ENCODE peak calls at places on chromosomes 2 and 18, in nine cellular contexts. One of them, this sample, is unnamed.

GRCh38 chr2:37412201-37412600 is 67.8 kb downstream of the QPCT start:
- DNase-seq in mesothelial cell of epicardium: no peak
- DNase-seq in heart right ventricle: no peak
- DNase-seq in RWPE1: no peak
- DNase-seq in GM12864: no peak
- DNase-seq in astrocyte of the spinal cord: no peak
- DNase-seq in cardiac muscle cell: no peak
- DNase-seq in omental fat pad: no peak
- DNase-seq in lower lobe of right lung: no peak
- DNase-seq in this sample: no peak

GRCh38 chr18:11883153-11883552 is 25.0 kb downstream of the MPPE1 start:
- DNase-seq in astrocyte of the spinal cord: no peak
- DNase-seq in heart right ventricle: no peak
- DNase-seq in GM12864: peak
- DNase-seq in mesothelial cell of epicardium: no peak
- DNase-seq in RWPE1: no peak
- DNase-seq in lower lobe of right lung: no peak
- DNase-seq in cardiac muscle cell: no peak
- DNase-seq in omental fat pad: no peak
- DNase-seq in this sample: no peak

GRCh38 chr2:101961287-101962242 is 30.2 kb upstream of the IL1R2 start:
- DNase-seq in cardiac muscle cell: peak
- DNase-seq in lower lobe of right lung: peak
- DNase-seq in omental fat pad: peak
- DNase-seq in mesothelial cell of epicardium: no peak
- DNase-seq in RWPE1: no peak
- DNase-seq in astrocyte of the spinal cord: peak
- DNase-seq in GM12864: no peak
- DNase-seq in heart right ventricle: peak
- DNase-seq in this sample: peak

GRCh38 chr2:211085056-211085680 is 528.8 kb downstream of the CPS1 start:
- DNase-seq in omental fat pad: no peak
- DNase-seq in cardiac muscle cell: peak
- DNase-seq in lower lobe of right lung: no peak
- DNase-seq in astrocyte of the spinal cord: peak
- DNase-seq in RWPE1: peak
- DNase-seq in GM12864: no peak
- DNase-seq in mesothelial cell of epicardium: no peak
- DNase-seq in heart right ventricle: no peak
- DNase-seq in this sample: peak

GRCh38 chr18:57107141-57107832 is 39.6 kb upstream of the BOD1L2 start:
- DNase-seq in mesothelial cell of epicardium: no peak
- DNase-seq in RWPE1: peak
- DNase-seq in GM12864: no peak
- DNase-seq in astrocyte of the spinal cord: peak
- DNase-seq in omental fat pad: no peak
- DNase-seq in lower lobe of right lung: no peak
- DNase-seq in heart right ventricle: peak
- DNase-seq in cardiac muscle cell: peak
- DNase-seq in this sample: peak

GRCh38 chr2:112836695-112837117 is at the start of gene IL1B:
- DNase-seq in heart right ventricle: no peak
- DNase-seq in omental fat pad: no peak
- DNase-seq in GM12864: no peak
- DNase-seq in RWPE1: peak
- DNase-seq in lower lobe of right lung: no peak
- DNase-seq in astrocyte of the spinal cord: peak
- DNase-seq in mesothelial cell of epicardium: no peak
- DNase-seq in cardiac muscle cell: peak
- DNase-seq in this sample: peak

GRCh38 chr2:111121028-111121872 is 536 bp downstream of the BCL2L11 start:
- DNase-seq in GM12864: no peak
- DNase-seq in astrocyte of the spinal cord: peak
- DNase-seq in lower lobe of right lung: peak
- DNase-seq in RWPE1: peak
- DNase-seq in heart right ventricle: peak
- DNase-seq in cardiac muscle cell: no peak
- DNase-seq in omental fat pad: no peak
- DNase-seq in mesothelial cell of epicardium: peak
- DNase-seq in this sample: peak

GRCh38 chr2:102185347-102185746 is 1.5 kb upstream of the IL1RL2 start:
- DNase-seq in RWPE1: no peak
- DNase-seq in heart right ventricle: peak
- DNase-seq in GM12864: no peak
- DNase-seq in cardiac muscle cell: peak
- DNase-seq in mesothelial cell of epicardium: no peak
- DNase-seq in omental fat pad: no peak
- DNase-seq in astrocyte of the spinal cord: no peak
- DNase-seq in lower lobe of right lung: no peak
- DNase-seq in this sample: peak

GRCh38 chr2:80302465-80303005 is 2.0 kb downstream of the LRRTM1 start:
- DNase-seq in astrocyte of the spinal cord: no peak
- DNase-seq in mesothelial cell of epicardium: no peak
- DNase-seq in omental fat pad: no peak
- DNase-seq in GM12864: no peak
- DNase-seq in heart right ventricle: no peak
- DNase-seq in lower lobe of right lung: no peak
- DNase-seq in RWPE1: no peak
- DNase-seq in cardiac muscle cell: no peak
- DNase-seq in this sample: no peak

GRCh38 chr2:173972165-173972564 is 7.0 kb upstream of the SP3 start:
- DNase-seq in astrocyte of the spinal cord: no peak
- DNase-seq in cardiac muscle cell: no peak
- DNase-seq in RWPE1: no peak
- DNase-seq in mesothelial cell of epicardium: no peak
- DNase-seq in heart right ventricle: no peak
- DNase-seq in omental fat pad: no peak
- DNase-seq in lower lobe of right lung: no peak
- DNase-seq in GM12864: no peak
- DNase-seq in this sample: no peak

GRCh38 chr2:160910681-160911080 is 249.5 kb upstream of the TANK start:
- DNase-seq in mesothelial cell of epicardium: no peak
- DNase-seq in RWPE1: no peak
- DNase-seq in lower lobe of right lung: no peak
- DNase-seq in astrocyte of the spinal cord: peak
- DNase-seq in omental fat pad: no peak
- DNase-seq in cardiac muscle cell: peak
- DNase-seq in heart right ventricle: peak
- DNase-seq in GM12864: no peak
- DNase-seq in this sample: peak

GRCh38 chr2:214604861-214605260 is 194.0 kb downstream of the VWC2L start:
- DNase-seq in RWPE1: no peak
- DNase-seq in heart right ventricle: no peak
- DNase-seq in astrocyte of the spinal cord: peak
- DNase-seq in cardiac muscle cell: no peak
- DNase-seq in mesothelial cell of epicardium: no peak
- DNase-seq in omental fat pad: no peak
- DNase-seq in GM12864: no peak
- DNase-seq in lower lobe of right lung: no peak
- DNase-seq in this sample: no peak

GRCh38 chr18:24552218-24552617 is 91.8 kb downstream of the HRH4 start:
- DNase-seq in heart right ventricle: no peak
- DNase-seq in GM12864: no peak
- DNase-seq in lower lobe of right lung: no peak
- DNase-seq in omental fat pad: no peak
- DNase-seq in astrocyte of the spinal cord: no peak
- DNase-seq in RWPE1: no peak
- DNase-seq in cardiac muscle cell: no peak
- DNase-seq in mesothelial cell of epicardium: no peak
- DNase-seq in this sample: no peak

GRCh38 chr2:205700331-205701132 is 18.2 kb downstream of the NRP2 start:
- DNase-seq in lower lobe of right lung: peak
- DNase-seq in GM12864: no peak
- DNase-seq in astrocyte of the spinal cord: peak
- DNase-seq in cardiac muscle cell: peak
- DNase-seq in heart right ventricle: no peak
- DNase-seq in omental fat pad: no peak
- DNase-seq in mesothelial cell of epicardium: no peak
- DNase-seq in RWPE1: no peak
- DNase-seq in this sample: peak

GRCh38 chr18:67232991-67233390 is 283.5 kb downstream of the DSEL start:
- DNase-seq in cardiac muscle cell: peak
- DNase-seq in mesothelial cell of epicardium: no peak
- DNase-seq in omental fat pad: no peak
- DNase-seq in RWPE1: no peak
- DNase-seq in heart right ventricle: no peak
- DNase-seq in GM12864: no peak
- DNase-seq in astrocyte of the spinal cord: no peak
- DNase-seq in lower lobe of right lung: no peak
- DNase-seq in this sample: peak

GRCh38 chr2:176554107-176555048 is 285.1 kb downstream of the MTX2 start:
- DNase-seq in GM12864: no peak
- DNase-seq in lower lobe of right lung: no peak
- DNase-seq in mesothelial cell of epicardium: no peak
- DNase-seq in heart right ventricle: peak
- DNase-seq in astrocyte of the spinal cord: peak
- DNase-seq in cardiac muscle cell: peak
- DNase-seq in RWPE1: peak
- DNase-seq in omental fat pad: no peak
- DNase-seq in this sample: peak

GRCh38 chr2:239005586-239005985 is 157.7 kb downstream of the TWIST2 start:
- DNase-seq in heart right ventricle: no peak
- DNase-seq in RWPE1: no peak
- DNase-seq in lower lobe of right lung: no peak
- DNase-seq in GM12864: no peak
- DNase-seq in cardiac muscle cell: no peak
- DNase-seq in omental fat pad: no peak
- DNase-seq in mesothelial cell of epicardium: no peak
- DNase-seq in astrocyte of the spinal cord: no peak
- DNase-seq in this sample: no peak

GRCh38 chr2:207483477-207483876 is 46.3 kb upstream of the CREB1 start:
- DNase-seq in GM12864: no peak
- DNase-seq in omental fat pad: no peak
- DNase-seq in cardiac muscle cell: no peak
- DNase-seq in lower lobe of right lung: no peak
- DNase-seq in RWPE1: no peak
- DNase-seq in astrocyte of the spinal cord: peak
- DNase-seq in heart right ventricle: no peak
- DNase-seq in mesothelial cell of epicardium: no peak
- DNase-seq in this sample: no peak

GRCh38 chr18:22505136-22505535 is 87.4 kb upstream of the CTAGE1 start:
- DNase-seq in RWPE1: no peak
- DNase-seq in mesothelial cell of epicardium: no peak
- DNase-seq in astrocyte of the spinal cord: no peak
- DNase-seq in lower lobe of right lung: no peak
- DNase-seq in omental fat pad: no peak
- DNase-seq in cardiac muscle cell: peak
- DNase-seq in heart right ventricle: no peak
- DNase-seq in GM12864: no peak
- DNase-seq in this sample: no peak

GRCh38 chr2:98576666-98577312 is 31.5 kb downstream of the COA5 start:
- DNase-seq in cardiac muscle cell: no peak
- DNase-seq in omental fat pad: no peak
- DNase-seq in heart right ventricle: no peak
- DNase-seq in RWPE1: no peak
- DNase-seq in mesothelial cell of epicardium: no peak
- DNase-seq in astrocyte of the spinal cord: no peak
- DNase-seq in lower lobe of right lung: no peak
- DNase-seq in GM12864: no peak
- DNase-seq in this sample: no peak

GRCh38 chr18:8811115-8811514 is 105.8 kb downstream of the MTCL1 start:
- DNase-seq in mesothelial cell of epicardium: no peak
- DNase-seq in RWPE1: peak
- DNase-seq in cardiac muscle cell: no peak
- DNase-seq in GM12864: no peak
- DNase-seq in heart right ventricle: no peak
- DNase-seq in omental fat pad: no peak
- DNase-seq in astrocyte of the spinal cord: no peak
- DNase-seq in lower lobe of right lung: no peak
- DNase-seq in this sample: peak

GRCh38 chr2:207505180-207505579 is 24.6 kb upstream of the CREB1 start:
- DNase-seq in lower lobe of right lung: no peak
- DNase-seq in heart right ventricle: no peak
- DNase-seq in mesothelial cell of epicardium: no peak
- DNase-seq in astrocyte of the spinal cord: no peak
- DNase-seq in cardiac muscle cell: no peak
- DNase-seq in GM12864: no peak
- DNase-seq in omental fat pad: no peak
- DNase-seq in RWPE1: no peak
- DNase-seq in this sample: no peak

GRCh38 chr2:27024188-27024587 is 8.6 kb upstream of the TMEM214 start:
- DNase-seq in omental fat pad: no peak
- DNase-seq in heart right ventricle: no peak
- DNase-seq in lower lobe of right lung: no peak
- DNase-seq in mesothelial cell of epicardium: no peak
- DNase-seq in cardiac muscle cell: no peak
- DNase-seq in astrocyte of the spinal cord: no peak
- DNase-seq in GM12864: no peak
- DNase-seq in RWPE1: no peak
- DNase-seq in this sample: no peak
- TF ChIP-seq CTCF in omental fat pad: no peak
- TF ChIP-seq CTCF in heart right ventricle: no peak
- TF ChIP-seq CTCF in lower lobe of right lung: no peak
- TF ChIP-seq CTCF in mesothelial cell of epicardium: no peak
- TF ChIP-seq CTCF in cardiac muscle cell: peak
- TF ChIP-seq CTCF in astrocyte of the spinal cord: peak
- TF ChIP-seq CTCF in GM12864: no peak
- TF ChIP-seq CTCF in RWPE1: no peak
- TF ChIP-seq CTCF in this sample: no peak

GRCh38 chr2:90207454-90208058 is 1516.1 kb downstream of the RPIA start:
- DNase-seq in omental fat pad: no peak
- DNase-seq in GM12864: no peak
- DNase-seq in astrocyte of the spinal cord: no peak
- DNase-seq in RWPE1: peak
- DNase-seq in lower lobe of right lung: no peak
- DNase-seq in cardiac muscle cell: peak
- DNase-seq in heart right ventricle: no peak
- DNase-seq in mesothelial cell of epicardium: no peak
- DNase-seq in this sample: no peak
- TF ChIP-seq CTCF in omental fat pad: no peak
- TF ChIP-seq CTCF in GM12864: peak
- TF ChIP-seq CTCF in astrocyte of the spinal cord: no peak
- TF ChIP-seq CTCF in RWPE1: peak
- TF ChIP-seq CTCF in lower lobe of right lung: peak
- TF ChIP-seq CTCF in cardiac muscle cell: peak
- TF ChIP-seq CTCF in heart right ventricle: no peak
- TF ChIP-seq CTCF in mesothelial cell of epicardium: no peak
- TF ChIP-seq CTCF in this sample: no peak

DNA sequence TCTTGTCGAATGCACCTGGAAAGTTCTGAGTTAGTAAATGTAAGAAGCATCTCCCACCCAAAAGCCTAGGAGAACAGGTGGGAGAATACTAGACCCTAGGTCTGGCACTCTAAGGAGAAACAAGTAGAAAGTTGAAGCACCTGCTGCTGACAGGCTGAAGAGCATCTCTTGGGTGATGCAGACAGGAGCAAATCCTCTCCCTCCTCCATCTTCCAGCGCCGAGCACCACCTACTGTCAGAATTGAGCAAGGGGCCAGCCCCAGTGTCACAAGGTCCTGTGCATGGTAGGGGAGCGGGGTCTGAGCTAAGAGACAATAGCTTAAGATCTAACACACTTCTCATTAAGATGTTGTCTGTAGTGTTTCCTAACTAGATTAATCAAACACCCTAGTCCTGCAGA is 52.9 kb downstream of the HK2 start:
- DNase-seq in mesothelial cell of epicardium: no peak
- DNase-seq in lower lobe of right lung: no peak
- DNase-seq in GM12864: no peak
- DNase-seq in astrocyte of the spinal cord: no peak
- DNase-seq in heart right ventricle: no peak
- DNase-seq in cardiac muscle cell: no peak
- DNase-seq in omental fat pad: no peak
- DNase-seq in RWPE1: no peak
- DNase-seq in this sample: no peak
- TF ChIP-seq CTCF in mesothelial cell of epicardium: no peak
- TF ChIP-seq CTCF in lower lobe of right lung: no peak
- TF ChIP-seq CTCF in GM12864: peak
- TF ChIP-seq CTCF in astrocyte of the spinal cord: peak
- TF ChIP-seq CTCF in heart right ventricle: no peak
- TF ChIP-seq CTCF in cardiac muscle cell: peak
- TF ChIP-seq CTCF in omental fat pad: no peak
- TF ChIP-seq CTCF in RWPE1: no peak
- TF ChIP-seq CTCF in this sample: no peak

GRCh38 chr2:182870227-182870626 is 3.8 kb upstream of the FRZB start:
- DNase-seq in cardiac muscle cell: no peak
- DNase-seq in astrocyte of the spinal cord: no peak
- DNase-seq in RWPE1: no peak
- DNase-seq in mesothelial cell of epicardium: no peak
- DNase-seq in GM12864: no peak
- DNase-seq in omental fat pad: no peak
- DNase-seq in lower lobe of right lung: no peak
- DNase-seq in heart right ventricle: no peak
- DNase-seq in this sample: peak
- TF ChIP-seq CTCF in cardiac muscle cell: peak
- TF ChIP-seq CTCF in astrocyte of the spinal cord: peak
- TF ChIP-seq CTCF in RWPE1: no peak
- TF ChIP-seq CTCF in mesothelial cell of epicardium: no peak
- TF ChIP-seq CTCF in GM12864: peak
- TF ChIP-seq CTCF in omental fat pad: no peak
- TF ChIP-seq CTCF in lower lobe of right lung: no peak
- TF ChIP-seq CTCF in heart right ventricle: no peak
- TF ChIP-seq CTCF in this sample: no peak